ENCODE peak calls at places on chromosomes 2 and 18, in nine cellular contexts. B is endothelial cell of umbilical vein; E is heart right ventricle; Q is HCT116; J is PC-3; S is CD8-positive, alpha-beta T cell; T is ovary; I is left ventricle myocardium inferior; O is transverse colon. H is an unnamed sample. For H3K27me3 and H3K4me1, the result is how much of the 10 kb centered on the place peaks cover.

GRCh38 chr2:159157361-159158045 is 129.0 kb downstream of the WDSUB1 start:
- DNase-seq in B (peak), E (no peak), Q (no peak), J (no peak), S (no peak), T (no peak), I (no peak), O (no peak), H (no peak)

GRCh38 chr18:59539108-59539507 is 158.1 kb downstream of the CCBE1 start:
- DNase-seq in B (no peak), E (no peak), Q (no peak), J (no peak), S (no peak), T (no peak), I (no peak), O (no peak), H (no peak)

GRCh38 chr18:77271720-77272481 is 22.3 kb downstream of the GALR1 start:
- DNase-seq in B (no peak), E (no peak), Q (no peak), J (no peak), S (no peak), T (no peak), I (no peak), O (no peak), H (no peak)

GRCh38 chr2:66270247-66270646 is 164.7 kb upstream of the MEIS1 start:
- DNase-seq in B (no peak), E (no peak), Q (no peak), J (peak), S (no peak), T (no peak), I (no peak), O (no peak), H (no peak)

GRCh38 chr18:6994719-6995430 is 122.7 kb downstream of the LAMA1 start:
- DNase-seq in B (no peak), E (no peak), Q (no peak), J (peak), S (no peak), T (no peak), I (no peak), O (no peak), H (no peak)

GRCh38 chr18:72086421-72086820 is 457.7 kb downstream of the CBLN2 start:
- DNase-seq in B (peak), E (no peak), Q (no peak), J (peak), S (no peak), T (no peak), I (no peak), O (no peak), H (no peak)

GRCh38 chr18:21739604-21740473 is 753 bp upstream of the MIB1 start:
- DNase-seq in B (peak), E (peak), Q (no peak), J (no peak), S (no peak), T (peak), I (no peak), O (no peak), H (no peak)

GRCh38 chr18:24071029-24071428 is 56.5 kb downstream of the TTC39C start:
- DNase-seq in B (no peak), E (no peak), Q (no peak), J (no peak), S (no peak), T (no peak), I (no peak), O (no peak), H (no peak)

GRCh38 chr2:43129676-43130547 is 96.5 kb downstream of the ZFP36L2 start:
- DNase-seq in B (no peak), E (no peak), Q (no peak), J (no peak), S (peak), T (no peak), I (peak), O (peak), H (no peak)

GRCh38 chr2:41832218-41832617 is 215.6 kb upstream of the PKDCC start:
- DNase-seq in B (no peak), E (no peak), Q (no peak), J (no peak), S (no peak), T (no peak), I (no peak), O (no peak), H (no peak)

GRCh38 chr2:193382583-193382982 is 1187.8 kb upstream of the TMEFF2 start:
- DNase-seq in B (no peak), E (no peak), Q (no peak), J (no peak), S (no peak), T (no peak), I (no peak), O (no peak), H (no peak)

GRCh38 chr2:121682396-121683298 is 33.4 kb upstream of the CLASP1 start:
- DNase-seq in B (no peak), E (no peak), Q (no peak), J (no peak), S (no peak), T (no peak), I (no peak), O (no peak), H (no peak)

GRCh38 chr2:224260605-224261004 is 141.3 kb downstream of the FAM124B start:
- DNase-seq in B (no peak), E (no peak), Q (no peak), J (no peak), S (no peak), T (no peak), I (no peak), O (no peak), H (no peak)

GRCh38 chr2:109428281-109428680 is 185.5 kb downstream of the SEPTIN10 start:
- DNase-seq in B (no peak), E (no peak), Q (no peak), J (no peak), S (no peak), T (no peak), I (no peak), O (no peak), H (no peak)

GRCh38 chr2:48448274-48449061 is 81.5 kb upstream of the STON1 start:
- DNase-seq in B (no peak), E (no peak), Q (no peak), J (peak), S (no peak), T (no peak), I (no peak), O (no peak), H (no peak)

GRCh38 chr2:23273786-23274185 is 111.2 kb upstream of the KLHL29 start:
- DNase-seq in B (no peak), E (no peak), Q (no peak), J (peak), S (no peak), T (no peak), I (no peak), O (no peak), H (no peak)

GRCh38 chr2:180324191-180324590 is 317.1 kb upstream of the CWC22 start:
- DNase-seq in B (no peak), E (no peak), Q (no peak), J (no peak), S (no peak), T (no peak), I (no peak), O (no peak), H (no peak)

GRCh38 chr2:23606968-23607367 is 222.0 kb downstream of the KLHL29 start:
- DNase-seq in B (no peak), E (no peak), Q (no peak), J (peak), S (no peak), T (peak), I (no peak), O (no peak), H (no peak)

GRCh38 chr2:109145286-109145685 is 16.3 kb downstream of the SH3RF3 start:
- DNase-seq in B (no peak), E (no peak), Q (no peak), J (no peak), S (no peak), T (no peak), I (no peak), O (no peak), H (no peak)

GRCh38 chr18:711693-712400 is 583 bp downstream of the ENOSF1 start:
- DNase-seq in B (peak), E (peak), Q (peak), J (peak), S (peak), T (peak), I (peak), O (peak), H (peak)

GRCh38 chr2:56749152-56749752 is 565.5 kb downstream of the CCDC85A start:
- DNase-seq in B (peak), E (no peak), Q (peak), J (peak), S (no peak), T (no peak), I (no peak), O (no peak), H (no peak)

GRCh38 chr2:98769784-98770183 is 38.9 kb upstream of the MGAT4A start:
- DNase-seq in B (no peak), E (no peak), Q (no peak), J (peak), S (peak), T (no peak), I (no peak), O (no peak), H (no peak)

GRCh38 chr2:159612255-159612901 is 4.0 kb downstream of the BAZ2B start:
- DNase-seq in B (peak), E (no peak), Q (no peak), J (no peak), S (no peak), T (no peak), I (no peak), O (no peak), H (no peak)

GRCh38 chr2:171244970-171245782 is 84.5 kb upstream of the TLK1 start:
- DNase-seq in B (no peak), E (no peak), Q (no peak), J (peak), S (no peak), T (no peak), I (no peak), O (no peak), H (no peak)

GRCh38 chr18:8503287-8503686 is 106.0 kb upstream of the RAB12 start:
- DNase-seq in B (no peak), E (no peak), Q (no peak), J (no peak), S (no peak), T (no peak), I (no peak), O (no peak), H (no peak)

GRCh38 chr18:31102020-31102684 is at the start of gene DSC2:
- DNase-seq in B (no peak), E (peak), Q (no peak), J (peak), S (no peak), T (no peak), I (peak), O (peak), H (peak)

GRCh38 chr18:47323158-47323557 is 71.7 kb upstream of the SKOR2 start:
- DNase-seq in B (no peak), E (no peak), Q (no peak), J (peak), S (no peak), T (no peak), I (no peak), O (no peak), H (no peak)

GRCh38 chr2:197969391-197969893 is 165.0 kb downstream of the PLCL1 start:
- DNase-seq in B (peak), E (no peak), Q (no peak), J (no peak), S (no peak), T (no peak), I (no peak), O (no peak), H (no peak)

GRCh38 chr2:43083278-43083677 is 143.1 kb downstream of the ZFP36L2 start:
- DNase-seq in B (peak), E (peak), Q (no peak), J (no peak), S (no peak), T (peak), I (no peak), O (no peak), H (no peak)

GRCh38 chr2:240455719-240456606 is 20.5 kb downstream of the GPC1 start:
- DNase-seq in B (no peak), E (no peak), Q (no peak), J (no peak), S (no peak), T (peak), I (no peak), O (no peak), H (peak)

GRCh38 chr2:205934443-205934842 is 151.5 kb downstream of the INO80D start:
- DNase-seq in B (no peak), E (no peak), Q (peak), J (peak), S (no peak), T (no peak), I (no peak), O (no peak), H (no peak)

GRCh38 chr2:226781471-226781870 is 18.1 kb downstream of the IRS1 start:
- DNase-seq in B (no peak), E (no peak), Q (no peak), J (no peak), S (no peak), T (no peak), I (no peak), O (no peak), H (no peak)

GRCh38 chr2:191544511-191545062 is 133.3 kb upstream of the NABP1 start:
- DNase-seq in B (no peak), E (no peak), Q (no peak), J (peak), S (no peak), T (no peak), I (no peak), O (no peak), H (no peak)

GRCh38 chr2:63831176-63831575 is 10.5 kb upstream of the UGP2 start:
- DNase-seq in B (no peak), E (no peak), Q (no peak), J (no peak), S (no peak), T (no peak), I (no peak), O (no peak), H (no peak)

GRCh38 chr2:216149741-216150140 is 40.6 kb downstream of the XRCC5 start:
- DNase-seq in B (peak), E (no peak), Q (no peak), J (peak), S (no peak), T (no peak), I (no peak), O (no peak), H (no peak)

GRCh38 chr2:152330235-152330866 is 4.6 kb upstream of the FMNL2 start:
- DNase-seq in B (no peak), E (no peak), Q (no peak), J (peak), S (no peak), T (no peak), I (no peak), O (no peak), H (no peak)

GRCh38 chr2:111622859-111623258 is 261.1 kb downstream of the ANAPC1 start:
- DNase-seq in B (no peak), E (no peak), Q (no peak), J (peak), S (no peak), T (no peak), I (no peak), O (no peak), H (peak)

GRCh38 chr2:36352711-36353110 is 2.9 kb upstream of the CRIM1 start:
- DNase-seq in B (peak), E (no peak), Q (no peak), J (peak), S (no peak), T (no peak), I (no peak), O (no peak), H (no peak)

GRCh38 chr2:20438334-20439192 is 8.3 kb upstream of the RHOB start:
- DNase-seq in B (peak), E (no peak), Q (no peak), J (peak), S (no peak), T (no peak), I (no peak), O (peak), H (no peak)

GRCh38 chr2:208370881-208371633 is 35.5 kb upstream of the PTH2R start:
- DNase-seq in B (no peak), E (no peak), Q (no peak), J (no peak), S (no peak), T (no peak), I (no peak), O (no peak), H (no peak)

DNA sequence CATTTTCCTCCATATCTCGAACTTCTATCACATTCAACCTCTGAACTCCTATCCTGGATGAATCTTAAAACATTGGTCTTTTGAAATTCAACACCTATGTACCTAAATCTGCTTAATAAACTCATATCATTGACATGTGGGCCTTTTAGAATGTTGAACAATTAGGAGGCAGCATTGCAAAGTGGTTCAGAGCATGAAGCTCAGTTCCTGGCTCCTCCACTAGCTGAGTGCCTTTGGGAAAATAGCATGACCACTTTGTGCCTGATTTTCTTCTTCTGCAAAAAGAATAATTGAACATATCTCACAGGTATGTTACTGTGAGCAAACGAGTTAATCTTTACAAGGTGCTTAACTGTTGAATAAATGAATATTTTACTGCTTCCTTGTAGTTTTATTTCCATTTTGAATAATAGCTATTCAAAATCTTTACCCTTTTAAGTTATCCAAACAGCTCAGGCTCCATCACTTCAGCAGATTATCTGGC is 14.3 kb upstream of the ITPRID2 start:
- DNase-seq in B (no peak), E (no peak), Q (no peak), J (peak), S (no peak), T (no peak), I (no peak), O (no peak), H (no peak)
- H3K27me3 ChIP-seq in B (under half), E (under half), Q (under half), J (under half), S (under half), T (under half), I (under half), O (under half), H (under half)

GRCh38 chr2:11203480-11203879 is 48.2 kb downstream of the SLC66A3 start:
- DNase-seq in B (peak), E (no peak), Q (peak), J (peak), S (no peak), T (no peak), I (no peak), O (no peak), H (no peak)

GRCh38 chr2:11201969-11202368 is 46.7 kb downstream of the SLC66A3 start:
- DNase-seq in B (no peak), E (no peak), Q (no peak), J (no peak), S (no peak), T (no peak), I (no peak), O (no peak), H (no peak)

GRCh38 chr2:11200651-11201050 is 45.4 kb downstream of the SLC66A3 start:
- DNase-seq in B (no peak), E (no peak), Q (no peak), J (no peak), S (no peak), T (no peak), I (no peak), O (no peak), H (no peak)
- H3K4me1 ChIP-seq in B (under half), E (under half), Q (under half), J (under half), S (under half), T (under half), I (under half), O (under half), H (under half)

GRCh38 chr2:67689186-67689585 is 292.1 kb downstream of the ETAA1 start:
- DNase-seq in B (no peak), E (no peak), Q (no peak), J (no peak), S (no peak), T (no peak), I (no peak), O (no peak), H (no peak)

GRCh38 chr2:67686254-67686653 is 289.1 kb downstream of the ETAA1 start:
- DNase-seq in B (no peak), E (no peak), Q (no peak), J (no peak), S (no peak), T (no peak), I (no peak), O (no peak), H (no peak)

GRCh38 chr2:67689651-67690050 is 292.5 kb downstream of the ETAA1 start:
- DNase-seq in B (no peak), E (no peak), Q (no peak), J (no peak), S (no peak), T (no peak), I (no peak), O (no peak), H (no peak)

GRCh38 chr2:67684991-67685390 is 287.9 kb downstream of the ETAA1 start:
- DNase-seq in B (no peak), E (no peak), Q (no peak), J (peak), S (no peak), T (no peak), I (no peak), O (no peak), H (no peak)
- TF ChIP-seq CTCF in B (no peak), E (no peak), Q (no peak), J (no peak), S (no peak), T (no peak), I (no peak), O (no peak), H (no peak)

GRCh38 chr2:232420073-232420454 is 13.4 kb downstream of the ALPG start:
- DNase-seq in B (no peak), E (no peak), Q (no peak), J (no peak), S (no peak), T (no peak), I (no peak), O (no peak), H (no peak)
- H3K27me3 ChIP-seq in B (half or more), E (under half), Q (under half), J (under half), S (under half), T (under half), I (half or more), O (half or more), H (under half)

GRCh38 chr2:10335046-10335840 is 32.5 kb downstream of the HPCAL1 start:
- DNase-seq in B (no peak), E (no peak), Q (no peak), J (peak), S (no peak), T (no peak), I (no peak), O (no peak), H (peak)

GRCh38 chr2:10332402-10333246 is 29.9 kb downstream of the HPCAL1 start:
- DNase-seq in B (no peak), E (no peak), Q (no peak), J (no peak), S (no peak), T (no peak), I (no peak), O (no peak), H (no peak)

GRCh38 chr2:10331702-10332401 is 29.1 kb downstream of the HPCAL1 start:
- DNase-seq in B (no peak), E (no peak), Q (no peak), J (no peak), S (peak), T (no peak), I (no peak), O (peak), H (peak)

GRCh38 chr2:10333247-10333613 is 30.5 kb downstream of the HPCAL1 start:
- DNase-seq in B (no peak), E (no peak), Q (no peak), J (no peak), S (no peak), T (no peak), I (no peak), O (no peak), H (peak)

GRCh38 chr2:10333966-10334365 is 31.3 kb downstream of the HPCAL1 start:
- DNase-seq in B (no peak), E (no peak), Q (no peak), J (no peak), S (no peak), T (no peak), I (no peak), O (no peak), H (no peak)
- H3K4me1 ChIP-seq in B (under half), E (under half), Q (under half), J (half or more), S (half or more), T (under half), I (under half), O (under half), H (under half)

GRCh38 chr2:127157651-127158460 is 50.9 kb upstream of the BIN1 start:
- DNase-seq in B (no peak), E (no peak), Q (no peak), J (no peak), S (no peak), T (no peak), I (no peak), O (no peak), H (peak)
- TF ChIP-seq CTCF in B (peak), E (no peak), Q (no peak), J (no peak), S (no peak), T (no peak), I (no peak), O (no peak), H (peak)

H was measured in psoas muscle.